ENCODE peak calls at places on chromosomes 3 and 15, in five cellular contexts. Y is psoas muscle; X is endothelial cell; B is stimulated activated CD4-positive, alpha-beta T cell treated with anti-CD3 and anti-CD28 coated beads, Interleukin-12 subunit alpha, Interleukin-12 subunit beta, amount 100 ng/mL, for 4 hours; I is tibial artery. J is an unnamed sample.

GRCh38 chr3:117874028-117874765 is 1160.4 kb downstream of the IGSF11 start:
- DNase-seq in Y (no peak), X (no peak), B (no peak), I (no peak), J (no peak)

GRCh38 chr3:73179601-73180000 is 118.1 kb downstream of the EBLN2 start:
- DNase-seq in Y (no peak), X (no peak), B (no peak), I (no peak), J (no peak)

GRCh38 chr3:3559786-3560185 is 239.4 kb upstream of the LRRN1 start:
- DNase-seq in Y (no peak), X (no peak), B (no peak), I (no peak), J (no peak)

GRCh38 chr15:49415638-49416037 is 7.4 kb upstream of the FGF7 start:
- DNase-seq in Y (no peak), X (no peak), B (no peak), I (no peak), J (no peak)

GRCh38 chr3:34155666-34156065 is 357.2 kb downstream of the PDCD6IP start:
- DNase-seq in Y (no peak), X (no peak), B (no peak), I (no peak), J (no peak)

GRCh38 chr15:56369234-56369633 is 4.0 kb downstream of the TEX9 start:
- DNase-seq in Y (no peak), X (no peak), B (no peak), I (no peak), J (no peak)

GRCh38 chr15:74378853-74379252 is 11.4 kb upstream of the CYP11A1 start:
- DNase-seq in Y (peak), X (no peak), B (peak), I (no peak), J (no peak)

GRCh38 chr3:58066842-58067241 is 58.6 kb downstream of the FLNB start:
- DNase-seq in Y (no peak), X (no peak), B (no peak), I (no peak), J (no peak)

GRCh38 chr3:154759966-154760365 is 320.2 kb upstream of the MME start:
- DNase-seq in Y (no peak), X (no peak), B (no peak), I (no peak), J (no peak)

GRCh38 chr3:30098656-30099454 is 507.5 kb upstream of the TGFBR2 start:
- DNase-seq in Y (no peak), X (no peak), B (no peak), I (no peak), J (no peak)

GRCh38 chr3:13896473-13897154 is 16.7 kb upstream of the WNT7A start:
- DNase-seq in Y (no peak), X (peak), B (peak), I (peak), J (peak)

GRCh38 chr3:184320099-184320445 is 5.7 kb downstream of the EIF4G1 start:
- DNase-seq in Y (peak), X (no peak), B (peak), I (peak), J (no peak)

GRCh38 chr3:60523536-60523935 is 727.7 kb downstream of the FHIT start:
- DNase-seq in Y (no peak), X (no peak), B (no peak), I (no peak), J (no peak)

GRCh38 chr15:76773234-76773633 is 131.9 kb downstream of the SCAPER start:
- DNase-seq in Y (no peak), X (no peak), B (no peak), I (no peak), J (no peak)

GRCh38 chr3:67481126-67481525 is 173.3 kb downstream of the SUCLG2 start:
- DNase-seq in Y (no peak), X (no peak), B (no peak), I (no peak), J (no peak)

GRCh38 chr15:71732636-71733035 is 77.7 kb upstream of the NR2E3 start:
- DNase-seq in Y (no peak), X (no peak), B (no peak), I (no peak), J (no peak)